ENCODE peak calls at places on chromosome 9, in four cellular contexts. X, K, I and P are unnamed samples.

GRCh38 chr9:133490201-133490681 is 11.3 kb upstream of the SLC2A6 start:
- DNase-seq in K (no peak), I (no peak), X (no peak), P (no peak)

GRCh38 chr9:114720296-114720695 is 38.3 kb upstream of the TEX48 start:
- DNase-seq in I (no peak), K (no peak), X (no peak), P (no peak)

GRCh38 chr9:131270171-131271015 is 5.9 kb downstream of the FAM78A start:
- DNase-seq in X (no peak), K (no peak), I (no peak), P (no peak)

GRCh38 chr9:120336021-120336752 is 243.8 kb downstream of the CDK5RAP2 start:
- DNase-seq in I (no peak), K (no peak), X (no peak), P (no peak)

GRCh38 chr9:93822229-93822628 is 132.9 kb downstream of the BARX1 start:
- DNase-seq in I (no peak), K (no peak), X (no peak), P (no peak)

GRCh38 chr9:113290052-113290607 is 13.0 kb downstream of the RNF183 start:
- DNase-seq in I (no peak), X (no peak), K (no peak), P (no peak)

GRCh38 chr9:121650220-121651013 is 1.0 kb upstream of the DAB2IP start:
- DNase-seq in K (peak), X (peak), I (peak), P (peak)

GRCh38 chr9:113608082-113608685 is 144.7 kb downstream of the RGS3 start:
- DNase-seq in K (no peak), I (no peak), X (no peak), P (no peak)

GRCh38 chr9:304519-305185 is 90.0 kb downstream of the DOCK8 start:
- DNase-seq in I (no peak), K (peak), X (no peak), P (no peak)

GRCh38 chr9:112112519-112112918 is 62.6 kb downstream of the SUSD1 start:
- DNase-seq in I (no peak), K (no peak), X (no peak), P (no peak)

GRCh38 chr9:112112941-112113399 is 62.1 kb downstream of the SUSD1 start:
- DNase-seq in X (peak), I (no peak), K (peak), P (no peak)

GRCh38 chr9:112111461-112111860 is 63.6 kb downstream of the SUSD1 start:
- DNase-seq in I (no peak), X (no peak), K (no peak), P (no peak)

GRCh38 chr9:112110094-112110772 is 64.9 kb downstream of the SUSD1 start:
- DNase-seq in I (no peak), X (no peak), K (no peak), P (no peak)

DNA sequence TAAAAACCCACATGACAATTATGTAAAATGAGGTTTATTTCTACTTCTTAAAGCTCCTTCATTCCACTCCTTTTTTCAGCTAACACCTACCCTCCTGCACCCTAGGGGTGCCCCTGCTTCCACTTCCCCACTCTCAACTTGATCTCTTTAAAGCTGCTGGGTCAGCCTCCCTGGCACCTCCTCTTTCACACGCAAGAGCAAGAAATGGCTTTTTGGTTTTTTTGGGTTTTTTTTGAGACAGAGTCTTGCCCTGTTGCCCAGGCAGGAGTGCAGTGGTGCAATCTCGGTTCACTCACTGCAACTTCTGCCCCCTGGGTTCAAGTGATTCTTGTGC is 64.4 kb downstream of the SUSD1 start:
- DNase-seq in I (no peak), K (no peak), X (no peak), P (no peak)
- TF ChIP-seq CTCF in I (no peak), K (no peak), X (no peak), P (no peak)

GRCh38 chr9:124122321-124122720 is 110.8 kb downstream of the LHX2 start:
- DNase-seq in X (no peak), K (no peak), I (no peak), P (no peak)
- TF ChIP-seq CTCF in X (no peak), K (no peak), I (no peak), P (no peak)

GRCh38 chr9:42852133-42852532 is 668.7 kb downstream of the SPATA31A6 start:
- DNase-seq in K (peak), X (peak), I (no peak), P (peak)
- TF ChIP-seq CTCF in K (peak), X (peak), I (peak), P (peak)

DNA sequence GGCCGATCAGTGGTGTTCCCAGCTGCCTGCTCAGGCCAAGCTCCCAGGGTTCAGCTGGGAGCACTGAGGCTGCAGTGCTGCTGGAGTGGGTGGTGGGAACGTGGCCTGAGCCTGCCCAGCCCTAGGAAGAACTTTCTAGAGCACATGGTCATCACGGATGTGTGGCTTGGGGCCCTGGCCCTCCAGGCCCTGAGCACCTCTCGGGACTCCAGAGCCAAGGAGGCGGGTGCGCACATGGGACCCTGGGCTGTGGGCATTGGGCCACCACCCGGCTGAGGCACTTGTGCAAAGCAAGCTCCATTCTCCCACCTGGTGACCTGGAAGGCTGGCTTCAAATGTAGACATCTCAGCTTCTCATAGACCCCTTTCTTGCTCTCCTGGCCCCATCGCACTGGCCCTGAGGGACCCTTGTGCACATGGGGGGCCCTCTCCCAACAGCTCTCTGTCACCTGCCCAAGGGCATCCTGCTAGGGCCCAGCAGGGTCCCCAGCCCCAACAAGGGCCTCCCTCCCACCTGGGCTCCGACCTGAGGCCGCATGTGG is 17.4 kb upstream of the NRARP start:
- DNase-seq in X (no peak), I (no peak), K (no peak), P (no peak)
- TF ChIP-seq CTCF in X (no peak), I (no peak), K (no peak), P (no peak)

GRCh38 chr9:34591911-34592866 is 2.7 kb upstream of the CNTFR start:
- DNase-seq in K (no peak), I (no peak), X (no peak), P (no peak)
- TF ChIP-seq CTCF in K (peak), I (no peak), X (no peak), P (no peak)

GRCh38 chr9:124438091-124438490 is 12.2 kb upstream of the ADGRD2 start:
- DNase-seq in I (no peak), K (peak), X (no peak), P (no peak)
- TF ChIP-seq CTCF in I (no peak), K (no peak), X (no peak), P (no peak)

DNA sequence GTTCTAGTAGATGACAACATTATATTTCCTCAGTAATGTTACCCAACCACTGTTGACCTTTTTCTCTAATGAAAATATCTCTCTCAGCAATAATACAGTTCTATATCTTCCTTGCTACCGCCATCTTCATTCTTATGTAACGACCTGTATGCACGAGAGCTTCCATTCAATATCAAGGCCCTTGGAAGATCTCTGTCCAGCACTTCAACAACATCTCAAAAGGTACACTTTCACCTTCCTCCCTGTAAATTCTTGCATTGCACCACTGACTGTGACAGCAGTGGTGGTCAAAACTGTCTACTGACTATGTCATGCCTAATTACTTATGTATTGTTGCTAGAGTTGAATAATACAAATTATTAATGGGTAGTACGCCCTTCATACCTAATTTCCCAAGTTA is 53.2 kb downstream of the ANXA1 start:
- DNase-seq in X (no peak), I (no peak), K (no peak), P (no peak)
- TF ChIP-seq CTCF in X (no peak), I (no peak), K (no peak), P (no peak)

GRCh38 chr9:79471577-79472543 is 99.9 kb upstream of the TLE4 start:
- DNase-seq in X (peak), I (peak), K (peak), P (no peak)
- TF ChIP-seq CTCF in X (peak), I (peak), K (no peak), P (no peak)

GRCh38 chr9:127832248-127832647 is 22.2 kb downstream of the ENG start:
- DNase-seq in X (no peak), K (no peak), I (no peak), P (no peak)
- TF ChIP-seq CTCF in X (no peak), K (no peak), I (no peak), P (no peak)